ENCODE peak calls at places on chromosome 22, in four cellular contexts. H, L, C and D are unnamed samples.

GRCh38 chr22:27405672-27406388 is 395.7 kb downstream of the MN1 start:
- DNase-seq in H (peak), C (peak), L (no peak), D (no peak)

GRCh38 chr22:28963362-28963761 is 80.0 kb downstream of the ZNRF3 start:
- DNase-seq in L (no peak), H (no peak), C (no peak), D (no peak)

GRCh38 chr22:44002324-44002723 is 21.8 kb upstream of the PARVB start:
- DNase-seq in L (no peak), H (no peak), C (no peak), D (no peak)

GRCh38 chr22:49045276-49045675 is 782.4 kb downstream of the BRD1 start:
- DNase-seq in L (no peak), H (no peak), C (no peak), D (no peak)

GRCh38 chr22:47107431-47107830 is 345.0 kb downstream of the TBC1D22A start:
- DNase-seq in H (no peak), C (peak), L (peak), D (peak)

GRCh38 chr22:23251445-23252093 is 71.3 kb downstream of the BCR start:
- DNase-seq in C (no peak), H (no peak), L (peak), D (no peak)

GRCh38 chr22:45878051-45878764 is 98.8 kb downstream of the WNT7B start:
- DNase-seq in H (no peak), L (no peak), C (no peak), D (peak)

GRCh38 chr22:38304526-38304925 is 12.7 kb downstream of the CSNK1E start:
- DNase-seq in L (no peak), C (no peak), H (no peak), D (no peak)

GRCh38 chr22:48724899-48725298 is 1102.8 kb downstream of the BRD1 start:
- DNase-seq in L (no peak), C (no peak), H (peak), D (no peak)

GRCh38 chr22:49476176-49476575 is 351.5 kb downstream of the BRD1 start:
- DNase-seq in L (no peak), H (no peak), C (no peak), D (no peak)

GRCh38 chr22:28885939-28886338 is 2.6 kb downstream of the ZNRF3 start:
- DNase-seq in H (no peak), C (no peak), L (peak), D (no peak)

GRCh38 chr22:25485626-25486545 is 78.6 kb upstream of the GRK3 start:
- DNase-seq in C (no peak), H (no peak), L (no peak), D (no peak)

GRCh38 chr22:36155702-36156101 is 4.9 kb downstream of the APOL3 start:
- DNase-seq in C (peak), H (no peak), L (no peak), D (no peak)

GRCh38 chr22:49077586-49077985 is 750.1 kb downstream of the BRD1 start:
- DNase-seq in H (no peak), C (no peak), L (no peak), D (no peak)

GRCh38 chr22:26122920-26123468 is 46.3 kb upstream of the SEZ6L start:
- DNase-seq in L (no peak), C (no peak), H (no peak), D (no peak)

GRCh38 chr22:37930270-37930951 is 23.0 kb downstream of the C22orf23 start:
- DNase-seq in H (no peak), L (no peak), C (peak), D (no peak)

GRCh38 chr22:33766056-33766455 is 154.2 kb downstream of the LARGE1 start:
- DNase-seq in H (no peak), C (no peak), L (no peak), D (no peak)

GRCh38 chr22:48753381-48753730 is 1074.3 kb downstream of the BRD1 start:
- DNase-seq in L (no peak), C (no peak), H (no peak), D (no peak)

GRCh38 chr22:33537059-33537458 is 383.2 kb downstream of the LARGE1 start:
- DNase-seq in H (no peak), C (no peak), L (no peak), D (no peak)

GRCh38 chr22:27270818-27271510 is 530.6 kb downstream of the MN1 start:
- DNase-seq in H (no peak), L (peak), C (no peak), D (no peak)

GRCh38 chr22:20582171-20582511 is 74.7 kb downstream of the MED15 start:
- DNase-seq in L (no peak), C (no peak), H (no peak), D (no peak)

DNA sequence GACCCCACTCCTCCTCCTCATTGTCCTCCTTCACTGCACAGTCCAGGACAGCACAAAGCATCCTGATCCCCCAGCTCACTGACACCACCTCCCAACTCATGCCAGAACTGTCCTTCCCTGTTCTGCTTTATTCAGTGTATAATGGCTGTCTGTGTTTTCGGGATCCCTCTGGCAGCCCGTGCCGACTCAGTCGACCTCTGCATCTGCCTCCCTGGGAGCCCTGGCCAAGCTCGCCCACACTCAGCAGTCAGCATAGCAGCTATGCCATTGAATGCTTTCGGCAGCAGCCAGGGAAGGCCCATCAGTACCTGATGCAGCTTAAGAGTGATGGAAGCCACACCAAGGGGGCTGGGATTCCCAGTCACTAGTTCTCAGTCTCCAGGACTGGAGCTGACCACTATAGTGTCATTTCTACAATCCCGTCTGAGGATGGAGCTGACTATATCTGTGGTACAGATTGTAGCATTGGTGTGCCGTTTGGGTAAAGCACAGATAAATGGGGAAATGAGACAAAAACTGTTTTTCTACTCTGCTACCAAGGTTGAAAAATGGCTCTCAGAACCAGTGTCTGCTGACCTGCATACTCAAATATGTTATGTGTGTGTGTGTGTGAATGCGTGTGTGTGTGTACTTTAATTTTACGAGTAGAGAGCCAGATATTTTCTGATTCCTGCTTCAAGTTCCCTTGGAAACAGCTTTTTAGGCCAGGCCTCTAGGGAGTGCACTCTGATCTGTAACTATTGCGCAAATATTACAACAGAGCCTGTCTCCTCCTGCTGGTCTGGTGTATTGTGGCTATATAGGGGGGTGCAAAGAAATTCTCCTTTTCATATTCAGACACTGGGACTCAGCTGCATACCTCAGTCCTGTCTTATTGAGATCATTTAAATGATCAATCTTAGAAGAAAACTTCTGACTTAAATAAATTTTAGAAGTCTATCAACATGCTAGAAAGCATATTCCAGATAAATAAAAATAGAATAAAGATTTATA is 78.8 kb upstream of the TOP3B start:
- DNase-seq in H (no peak), C (peak), L (no peak), D (no peak)
- TF ChIP-seq CTCF in H (no peak), C (peak), L (peak), D (peak)

GRCh38 chr22:50530857-50531545 is 1.2 kb upstream of the TYMP start:
- DNase-seq in C (peak), L (peak), H (peak), D (no peak)
- H3K4me3 ChIP-seq in C (peak), L (peak), H (peak), D (peak)

GRCh38 chr22:40817737-40818136 is 1.4 kb downstream of the SLC25A17 start:
- DNase-seq in L (no peak), C (no peak), H (no peak), D (no peak)

GRCh38 chr22:40819741-40820140 is 595 bp upstream of the SLC25A17 start:
- DNase-seq in H (no peak), L (peak), C (peak), D (no peak)

GRCh38 chr22:40813912-40814315 is 5.2 kb downstream of the SLC25A17 start:
- DNase-seq in C (no peak), H (no peak), L (no peak), D (no peak)

GRCh38 chr22:40818192-40818746 is 877 bp downstream of the SLC25A17 start:
- DNase-seq in H (no peak), C (peak), L (no peak), D (no peak)

DNA sequence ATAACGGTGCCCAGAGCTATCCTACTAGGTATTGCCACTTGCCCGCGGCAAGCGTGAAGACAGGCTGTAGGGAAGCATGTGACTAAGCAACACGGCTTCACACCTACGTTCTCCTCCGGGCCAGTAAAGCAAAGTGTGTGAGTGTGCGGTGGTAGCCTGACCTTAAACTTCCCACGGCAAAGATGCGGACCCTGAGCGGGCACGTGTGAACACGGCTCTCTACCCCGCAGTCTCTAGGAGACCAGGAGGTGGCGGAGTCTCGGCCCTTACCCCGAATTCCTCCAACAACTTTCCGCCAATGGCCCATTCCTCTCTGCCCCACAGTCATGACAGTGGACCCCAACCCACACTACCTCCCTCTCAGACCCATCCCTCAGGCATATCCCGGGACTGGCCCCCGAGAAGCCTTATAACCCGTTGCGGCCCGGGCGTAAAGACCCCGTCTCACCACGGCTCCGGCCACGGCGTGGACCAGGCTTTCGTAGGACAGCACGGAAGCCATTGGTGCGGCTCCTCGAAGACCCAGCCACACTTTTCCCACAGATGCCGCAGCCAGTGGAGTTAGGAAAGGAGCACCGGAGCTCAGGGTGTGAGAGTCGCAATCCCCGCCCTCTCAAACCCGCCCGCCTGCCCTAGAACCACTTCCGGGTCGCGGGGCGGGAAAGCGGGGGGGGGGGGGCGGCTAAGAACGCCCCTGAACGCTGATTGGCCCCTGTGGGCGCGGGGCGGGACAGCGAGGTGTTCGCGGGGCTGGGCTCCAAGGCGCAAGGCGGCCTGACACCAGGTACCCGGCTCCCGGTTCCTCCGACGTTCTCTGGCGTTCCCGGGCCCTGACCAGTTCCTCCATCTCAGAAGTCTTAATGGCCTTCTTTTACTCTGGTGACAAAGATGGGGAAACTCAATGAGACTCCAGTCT is at the start of gene SLC25A17:
- DNase-seq in L (peak), H (peak), C (peak), D (peak)
- TF ChIP-seq CTCF in L (peak), H (no peak), C (peak), D (peak)

GRCh38 chr22:18024276-18024939 is at the start of gene MICAL3:
- DNase-seq in H (peak), L (peak), C (peak), D (no peak)

GRCh38 chr22:18023509-18024275 is 669 bp downstream of the MICAL3 start:
- DNase-seq in C (peak), H (peak), L (peak), D (peak)

GRCh38 chr22:18024956-18025720 is 777 bp upstream of the MICAL3 start:
- DNase-seq in H (no peak), C (no peak), L (no peak), D (no peak)

GRCh38 chr22:18021431-18021830 is 2.9 kb downstream of the MICAL3 start:
- DNase-seq in C (no peak), L (no peak), H (no peak), D (no peak)

DNA sequence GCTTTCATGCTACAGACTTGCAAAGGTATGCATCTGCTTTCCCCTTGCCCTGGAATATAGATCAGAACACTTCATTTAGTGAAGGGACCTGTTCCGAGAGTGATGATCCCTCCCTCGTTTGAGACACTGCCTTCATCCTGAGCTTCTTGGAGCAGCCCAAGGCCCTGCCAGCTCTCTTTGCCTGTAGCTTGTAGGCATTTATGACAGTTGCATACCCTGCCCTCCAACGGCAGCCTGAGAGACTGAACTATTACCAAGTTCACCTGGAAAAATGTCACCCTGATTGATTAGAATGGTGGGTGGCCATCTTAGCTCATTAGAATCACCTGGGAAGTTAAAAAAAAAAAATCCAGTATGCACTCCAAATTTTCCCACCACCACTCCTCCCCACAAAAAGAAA is 1.5 kb downstream of the MICAL3 start:
- DNase-seq in L (no peak), H (no peak), C (no peak), D (no peak)
- H3K4me3 ChIP-seq in L (no peak), H (peak), C (no peak), D (no peak)